ENCODE peak calls at places on chromosomes 2 and 18, in eight cellular contexts. Q is KBM-7; H is left cardiac atrium; N is endothelial cell; R is astrocyte; V is stimulated activated CD8-positive, alpha-beta memory T cell treated with anti-CD3 and anti-CD28 coated beads, Interleukin-7, amount 100 ng/mL, for 24 hours; O is nucleus accumbens; S is NCI-H345. B is an unnamed sample.

GRCh38 chr2:191678437-191679110 is 638 bp downstream of the NABP1 start:
- DNase-seq in Q (peak), H (peak), N (peak), R (no peak), V (peak), O (no peak), S (peak), B (peak)

GRCh38 chr2:112640800-112641675 is 4.7 kb upstream of the SLC20A1 start:
- DNase-seq in Q (no peak), H (peak), N (no peak), R (peak), V (no peak), O (no peak), S (no peak), B (no peak)

GRCh38 chr2:62939735-62940491 is 110.7 kb upstream of the OTX1 start:
- DNase-seq in Q (no peak), H (no peak), N (no peak), R (peak), V (no peak), O (no peak), S (no peak), B (no peak)

GRCh38 chr18:34913837-34914755 is 127.1 kb upstream of the MAPRE2 start:
- DNase-seq in Q (no peak), H (no peak), N (no peak), R (peak), V (no peak), O (no peak), S (no peak), B (no peak)

GRCh38 chr2:174682578-174683391 is 81.5 kb downstream of the CHRNA1 start:
- DNase-seq in Q (peak), H (peak), N (peak), R (no peak), V (peak), O (peak), S (peak), B (peak)

GRCh38 chr2:777546-777945 is 100.3 kb upstream of the TMEM18 start:
- DNase-seq in Q (no peak), H (no peak), N (no peak), R (no peak), V (no peak), O (no peak), S (no peak), B (no peak)

GRCh38 chr18:51330148-51330547 is 132.7 kb upstream of the MEX3C start:
- DNase-seq in Q (no peak), H (no peak), N (no peak), R (peak), V (no peak), O (no peak), S (no peak), B (no peak)

GRCh38 chr2:11669454-11670291 is at the start of gene NTSR2:
- DNase-seq in Q (peak), H (peak), N (peak), R (peak), V (no peak), O (no peak), S (no peak), B (peak)

GRCh38 chr2:198308368-198308767 is 504.0 kb downstream of the PLCL1 start:
- DNase-seq in Q (no peak), H (no peak), N (no peak), R (no peak), V (no peak), O (no peak), S (no peak), B (no peak)

GRCh38 chr2:239800785-239801184 is 224.4 kb downstream of the NDUFA10 start:
- DNase-seq in Q (no peak), H (no peak), N (no peak), R (no peak), V (no peak), O (no peak), S (no peak), B (no peak)

GRCh38 chr2:43848174-43848573 is 9.4 kb downstream of the ABCG8 start:
- DNase-seq in Q (peak), H (no peak), N (no peak), R (no peak), V (no peak), O (no peak), S (no peak), B (no peak)

GRCh38 chr2:174012347-174013309 is 47.5 kb upstream of the SP3 start:
- DNase-seq in Q (no peak), H (peak), N (peak), R (no peak), V (no peak), O (peak), S (no peak), B (peak)

GRCh38 chr2:101426808-101427207 is 39.5 kb upstream of the CREG2 start:
- DNase-seq in Q (no peak), H (no peak), N (no peak), R (no peak), V (no peak), O (no peak), S (no peak), B (no peak)

GRCh38 chr18:12336251-12336650 is 28.2 kb downstream of the TUBB6 start:
- DNase-seq in Q (no peak), H (no peak), N (no peak), R (no peak), V (no peak), O (no peak), S (no peak), B (no peak)

GRCh38 chr18:427005-427404 is 73.5 kb downstream of the COLEC12 start:
- DNase-seq in Q (no peak), H (no peak), N (no peak), R (peak), V (no peak), O (no peak), S (no peak), B (no peak)

GRCh38 chr18:79515331-79515730 is 119.6 kb downstream of the NFATC1 start:
- DNase-seq in Q (no peak), H (no peak), N (no peak), R (no peak), V (no peak), O (no peak), S (no peak), B (no peak)

GRCh38 chr2:98748303-98749052 is 17.5 kb upstream of the MGAT4A start:
- DNase-seq in Q (no peak), H (no peak), N (no peak), R (no peak), V (no peak), O (no peak), S (no peak), B (no peak)

GRCh38 chr18:2108581-2108980 is 462.7 kb downstream of the METTL4 start:
- DNase-seq in Q (no peak), H (no peak), N (no peak), R (peak), V (no peak), O (no peak), S (no peak), B (no peak)

GRCh38 chr2:239768907-239769573 is 256.1 kb downstream of the NDUFA10 start:
- DNase-seq in Q (no peak), H (no peak), N (no peak), R (no peak), V (no peak), O (no peak), S (no peak), B (no peak)

GRCh38 chr2:69493268-69493667 is 56.0 kb upstream of the NFU1 start:
- DNase-seq in Q (no peak), H (no peak), N (no peak), R (no peak), V (no peak), O (no peak), S (peak), B (peak)

GRCh38 chr2:138112536-138112935 is 148.3 kb downstream of the HNMT start:
- DNase-seq in Q (no peak), H (no peak), N (no peak), R (peak), V (no peak), O (no peak), S (no peak), B (no peak)

GRCh38 chr18:46152436-46152807 is 48.2 kb downstream of the HAUS1 start:
- DNase-seq in Q (no peak), H (peak), N (no peak), R (peak), V (no peak), O (no peak), S (no peak), B (peak)

GRCh38 chr2:215504547-215504946 is 68.7 kb upstream of the FN1 start:
- DNase-seq in Q (no peak), H (no peak), N (no peak), R (peak), V (no peak), O (no peak), S (no peak), B (no peak)

GRCh38 chr2:119647440-119648169 is 31.4 kb upstream of the TMEM177 start:
- DNase-seq in Q (peak), H (no peak), N (no peak), R (peak), V (no peak), O (no peak), S (no peak), B (no peak)

GRCh38 chr2:200929334-200930249 is 33.9 kb downstream of the ORC2 start:
- DNase-seq in Q (no peak), H (no peak), N (no peak), R (no peak), V (no peak), O (no peak), S (no peak), B (no peak)